ENCODE peak calls at places on chromosomes 11 and 22, in ten cellular contexts. One of them, this sample, is unnamed.

GRCh38 chr11:104602643-104603042 is 295.6 kb downstream of the CASP12 start:
- DNase-seq in cardiac muscle cell: no peak
- DNase-seq in endothelial cell: no peak
- DNase-seq in heart left ventricle: no peak
- DNase-seq in AG04449: no peak
- DNase-seq in lung: no peak
- DNase-seq in GM10248: no peak
- DNase-seq in HFFc6: no peak
- DNase-seq in neural progenitor cell: no peak
- DNase-seq in type B pancreatic cell: no peak
- DNase-seq in this sample: no peak

GRCh38 chr11:111001091-111001430 is 244.5 kb upstream of the POU2AF2 start:
- DNase-seq in HFFc6: no peak
- DNase-seq in type B pancreatic cell: no peak
- DNase-seq in GM10248: no peak
- DNase-seq in cardiac muscle cell: no peak
- DNase-seq in neural progenitor cell: no peak
- DNase-seq in lung: no peak
- DNase-seq in heart left ventricle: no peak
- DNase-seq in endothelial cell: no peak
- DNase-seq in AG04449: no peak
- DNase-seq in this sample: peak; percentile 36

GRCh38 chr11:68900835-68901381 is 2.7 kb downstream of the MRPL21 start:
- DNase-seq in GM10248: no peak
- DNase-seq in lung: no peak
- DNase-seq in heart left ventricle: no peak
- DNase-seq in cardiac muscle cell: no peak
- DNase-seq in neural progenitor cell: no peak
- DNase-seq in AG04449: no peak
- DNase-seq in HFFc6: no peak
- DNase-seq in type B pancreatic cell: no peak
- DNase-seq in endothelial cell: no peak
- DNase-seq in this sample: no peak

GRCh38 chr11:111194789-111195188 is 50.7 kb upstream of the POU2AF2 start:
- DNase-seq in AG04449: no peak
- DNase-seq in lung: no peak
- DNase-seq in HFFc6: no peak
- DNase-seq in heart left ventricle: no peak
- DNase-seq in neural progenitor cell: peak; percentile 14
- DNase-seq in endothelial cell: no peak
- DNase-seq in GM10248: no peak
- DNase-seq in type B pancreatic cell: no peak
- DNase-seq in cardiac muscle cell: no peak
- DNase-seq in this sample: no peak

GRCh38 chr22:49240472-49240871 is 587.2 kb downstream of the BRD1 start:
- DNase-seq in type B pancreatic cell: peak; percentile 36
- DNase-seq in endothelial cell: no peak
- DNase-seq in GM10248: no peak
- DNase-seq in neural progenitor cell: no peak
- DNase-seq in heart left ventricle: no peak
- DNase-seq in AG04449: no peak
- DNase-seq in lung: no peak
- DNase-seq in HFFc6: no peak
- DNase-seq in cardiac muscle cell: no peak
- DNase-seq in this sample: no peak

GRCh38 chr11:61969391-61969758 is 1.9 kb upstream of the FTH1 start:
- DNase-seq in HFFc6: no peak
- DNase-seq in AG04449: no peak
- DNase-seq in lung: no peak
- DNase-seq in neural progenitor cell: no peak
- DNase-seq in endothelial cell: no peak
- DNase-seq in type B pancreatic cell: no peak
- DNase-seq in heart left ventricle: no peak
- DNase-seq in GM10248: no peak
- DNase-seq in cardiac muscle cell: no peak
- DNase-seq in this sample: no peak

GRCh38 chr11:107916671-107917241 is 11.5 kb upstream of the RAB39A start:
- DNase-seq in AG04449: no peak
- DNase-seq in lung: no peak
- DNase-seq in neural progenitor cell: peak; percentile 75
- DNase-seq in heart left ventricle: no peak
- DNase-seq in GM10248: peak; percentile 44
- DNase-seq in cardiac muscle cell: peak; percentile 68
- DNase-seq in type B pancreatic cell: no peak
- DNase-seq in endothelial cell: peak; percentile 56
- DNase-seq in HFFc6: no peak
- DNase-seq in this sample: no peak

GRCh38 chr11:13368041-13368446 is 90.5 kb downstream of the BMAL1 start:
- DNase-seq in neural progenitor cell: no peak
- DNase-seq in GM10248: no peak
- DNase-seq in AG04449: peak; percentile 29
- DNase-seq in type B pancreatic cell: no peak
- DNase-seq in lung: no peak
- DNase-seq in heart left ventricle: no peak
- DNase-seq in endothelial cell: no peak
- DNase-seq in HFFc6: peak; percentile 57
- DNase-seq in cardiac muscle cell: no peak
- DNase-seq in this sample: peak; percentile 5

GRCh38 chr11:10752061-10752460 is 1.0 kb downstream of the CTR9 start:
- DNase-seq in HFFc6: no peak
- DNase-seq in endothelial cell: no peak
- DNase-seq in cardiac muscle cell: no peak
- DNase-seq in lung: no peak
- DNase-seq in AG04449: no peak
- DNase-seq in type B pancreatic cell: no peak
- DNase-seq in heart left ventricle: no peak
- DNase-seq in neural progenitor cell: no peak
- DNase-seq in GM10248: no peak
- DNase-seq in this sample: no peak

GRCh38 chr11:8699903-8700302 is 17.3 kb downstream of the RPL27A start:
- DNase-seq in lung: no peak
- DNase-seq in cardiac muscle cell: no peak
- DNase-seq in HFFc6: no peak
- DNase-seq in heart left ventricle: peak; percentile 46
- DNase-seq in endothelial cell: peak; percentile 44
- DNase-seq in AG04449: no peak
- DNase-seq in neural progenitor cell: peak; percentile 15
- DNase-seq in type B pancreatic cell: no peak
- DNase-seq in GM10248: no peak
- DNase-seq in this sample: no peak

GRCh38 chr11:30811226-30811625 is 225.1 kb upstream of the MPPED2 start:
- DNase-seq in heart left ventricle: no peak
- DNase-seq in type B pancreatic cell: no peak
- DNase-seq in GM10248: no peak
- DNase-seq in cardiac muscle cell: no peak
- DNase-seq in AG04449: no peak
- DNase-seq in HFFc6: no peak
- DNase-seq in endothelial cell: no peak
- DNase-seq in neural progenitor cell: no peak
- DNase-seq in lung: no peak
- DNase-seq in this sample: no peak

GRCh38 chr11:112113539-112114457 is 27.1 kb downstream of the SDHD start:
- DNase-seq in lung: no peak
- DNase-seq in AG04449: no peak
- DNase-seq in neural progenitor cell: peak; percentile 58
- DNase-seq in type B pancreatic cell: no peak
- DNase-seq in cardiac muscle cell: peak; percentile 76
- DNase-seq in endothelial cell: no peak
- DNase-seq in HFFc6: peak; percentile 82
- DNase-seq in heart left ventricle: no peak
- DNase-seq in GM10248: peak; percentile 61
- DNase-seq in this sample: no peak

GRCh38 chr11:90343670-90344069 is 120.8 kb upstream of the CHORDC1 start:
- DNase-seq in AG04449: no peak
- DNase-seq in neural progenitor cell: no peak
- DNase-seq in lung: no peak
- DNase-seq in cardiac muscle cell: no peak
- DNase-seq in heart left ventricle: no peak
- DNase-seq in HFFc6: no peak
- DNase-seq in endothelial cell: no peak
- DNase-seq in type B pancreatic cell: no peak
- DNase-seq in GM10248: no peak
- DNase-seq in this sample: no peak

GRCh38 chr11:90344546-90344945 is 121.7 kb upstream of the CHORDC1 start:
- DNase-seq in lung: no peak
- DNase-seq in type B pancreatic cell: no peak
- DNase-seq in GM10248: no peak
- DNase-seq in endothelial cell: no peak
- DNase-seq in HFFc6: no peak
- DNase-seq in neural progenitor cell: no peak
- DNase-seq in AG04449: no peak
- DNase-seq in cardiac muscle cell: no peak
- DNase-seq in heart left ventricle: no peak
- DNase-seq in this sample: no peak

GRCh38 chr11:90341986-90342385 is 119.1 kb upstream of the CHORDC1 start:
- DNase-seq in neural progenitor cell: no peak
- DNase-seq in HFFc6: no peak
- DNase-seq in AG04449: no peak
- DNase-seq in endothelial cell: no peak
- DNase-seq in GM10248: no peak
- DNase-seq in heart left ventricle: no peak
- DNase-seq in type B pancreatic cell: no peak
- DNase-seq in lung: no peak
- DNase-seq in cardiac muscle cell: no peak
- DNase-seq in this sample: no peak
- TF ChIP-seq CTCF in neural progenitor cell: peak; percentile 6
- TF ChIP-seq CTCF in HFFc6: no peak
- TF ChIP-seq CTCF in AG04449: no peak
- TF ChIP-seq CTCF in endothelial cell: no peak
- TF ChIP-seq CTCF in GM10248: no peak
- TF ChIP-seq CTCF in heart left ventricle: no peak
- TF ChIP-seq CTCF in type B pancreatic cell: peak; percentile 43
- TF ChIP-seq CTCF in lung: no peak
- TF ChIP-seq CTCF in cardiac muscle cell: no peak
- TF ChIP-seq CTCF in this sample: no peak

GRCh38 chr11:77589181-77589520 is 602 bp upstream of the AQP11 start:
- DNase-seq in GM10248: no peak
- DNase-seq in HFFc6: no peak
- DNase-seq in endothelial cell: no peak
- DNase-seq in AG04449: no peak
- DNase-seq in neural progenitor cell: no peak
- DNase-seq in lung: no peak
- DNase-seq in cardiac muscle cell: no peak
- DNase-seq in type B pancreatic cell: no peak
- DNase-seq in heart left ventricle: no peak
- DNase-seq in this sample: no peak
- TF ChIP-seq CTCF in GM10248: no peak
- TF ChIP-seq CTCF in HFFc6: no peak
- TF ChIP-seq CTCF in endothelial cell: no peak
- TF ChIP-seq CTCF in AG04449: no peak
- TF ChIP-seq CTCF in neural progenitor cell: no peak
- TF ChIP-seq CTCF in lung: no peak
- TF ChIP-seq CTCF in cardiac muscle cell: no peak
- TF ChIP-seq CTCF in type B pancreatic cell: peak; percentile 20
- TF ChIP-seq CTCF in heart left ventricle: no peak
- TF ChIP-seq CTCF in this sample: peak; percentile 2

GRCh38 chr11:119149371-119150275 is 771 bp downstream of the ABCG4 start:
- DNase-seq in HFFc6: no peak
- DNase-seq in neural progenitor cell: peak; percentile 78
- DNase-seq in GM10248: no peak
- DNase-seq in type B pancreatic cell: no peak
- DNase-seq in heart left ventricle: no peak
- DNase-seq in AG04449: no peak
- DNase-seq in cardiac muscle cell: peak; percentile 36
- DNase-seq in endothelial cell: peak; percentile 23
- DNase-seq in lung: no peak
- DNase-seq in this sample: no peak

GRCh38 chr11:119147604-119148333 is 1.1 kb upstream of the ABCG4 start:
- DNase-seq in AG04449: no peak
- DNase-seq in endothelial cell: no peak
- DNase-seq in lung: no peak
- DNase-seq in HFFc6: no peak
- DNase-seq in heart left ventricle: no peak
- DNase-seq in neural progenitor cell: peak; percentile 23
- DNase-seq in GM10248: no peak
- DNase-seq in cardiac muscle cell: no peak
- DNase-seq in type B pancreatic cell: no peak
- DNase-seq in this sample: no peak

GRCh38 chr11:119148855-119149370 is at the start of gene ABCG4:
- DNase-seq in HFFc6: no peak
- DNase-seq in type B pancreatic cell: no peak
- DNase-seq in lung: no peak
- DNase-seq in neural progenitor cell: peak; percentile 73
- DNase-seq in GM10248: no peak
- DNase-seq in AG04449: no peak
- DNase-seq in cardiac muscle cell: peak; percentile 50
- DNase-seq in endothelial cell: peak; percentile 30
- DNase-seq in heart left ventricle: no peak
- DNase-seq in this sample: no peak

GRCh38 chr11:119144825-119145476 is 3.9 kb upstream of the ABCG4 start:
- DNase-seq in lung: peak; percentile 65
- DNase-seq in heart left ventricle: peak; percentile 65
- DNase-seq in HFFc6: peak; percentile 57
- DNase-seq in AG04449: no peak
- DNase-seq in type B pancreatic cell: no peak
- DNase-seq in neural progenitor cell: peak; percentile 88
- DNase-seq in cardiac muscle cell: peak; percentile 80
- DNase-seq in endothelial cell: peak; percentile 70
- DNase-seq in GM10248: peak; percentile 82
- DNase-seq in this sample: peak; percentile 16
- TF ChIP-seq CTCF in lung: peak; percentile 39
- TF ChIP-seq CTCF in heart left ventricle: peak; percentile 57
- TF ChIP-seq CTCF in HFFc6: peak; percentile 80
- TF ChIP-seq CTCF in AG04449: peak; percentile 66
- TF ChIP-seq CTCF in type B pancreatic cell: peak; percentile 80
- TF ChIP-seq CTCF in neural progenitor cell: peak; percentile 66
- TF ChIP-seq CTCF in cardiac muscle cell: peak; percentile 67
- TF ChIP-seq CTCF in endothelial cell: peak; percentile 77
- TF ChIP-seq CTCF in GM10248: peak; percentile 61
- TF ChIP-seq CTCF in this sample: peak; percentile 83

GRCh38 chr11:76576166-76576565 is 94.4 kb downstream of the LRRC32 start:
- DNase-seq in lung: no peak
- DNase-seq in GM10248: no peak
- DNase-seq in heart left ventricle: no peak
- DNase-seq in AG04449: no peak
- DNase-seq in HFFc6: no peak
- DNase-seq in cardiac muscle cell: no peak
- DNase-seq in neural progenitor cell: no peak
- DNase-seq in type B pancreatic cell: no peak
- DNase-seq in endothelial cell: no peak
- DNase-seq in this sample: no peak

GRCh38 chr11:76577921-76578654 is 92.5 kb downstream of the LRRC32 start:
- DNase-seq in lung: no peak
- DNase-seq in heart left ventricle: no peak
- DNase-seq in type B pancreatic cell: no peak
- DNase-seq in neural progenitor cell: no peak
- DNase-seq in GM10248: no peak
- DNase-seq in cardiac muscle cell: no peak
- DNase-seq in HFFc6: no peak
- DNase-seq in AG04449: no peak
- DNase-seq in endothelial cell: no peak
- DNase-seq in this sample: no peak

GRCh38 chr11:76574406-76574805 is 96.1 kb downstream of the LRRC32 start:
- DNase-seq in HFFc6: peak; percentile 49
- DNase-seq in endothelial cell: no peak
- DNase-seq in neural progenitor cell: no peak
- DNase-seq in GM10248: no peak
- DNase-seq in heart left ventricle: no peak
- DNase-seq in cardiac muscle cell: no peak
- DNase-seq in AG04449: peak; percentile 47
- DNase-seq in lung: no peak
- DNase-seq in type B pancreatic cell: no peak
- DNase-seq in this sample: no peak

GRCh38 chr11:76577199-76577920 is 93.2 kb downstream of the LRRC32 start:
- DNase-seq in heart left ventricle: peak; percentile 93
- DNase-seq in endothelial cell: no peak
- DNase-seq in GM10248: no peak
- DNase-seq in cardiac muscle cell: peak; percentile 85
- DNase-seq in lung: no peak
- DNase-seq in HFFc6: peak; percentile 88
- DNase-seq in type B pancreatic cell: no peak
- DNase-seq in AG04449: peak; percentile 80
- DNase-seq in neural progenitor cell: no peak
- DNase-seq in this sample: no peak

GRCh38 chr11:76574879-76575278 is 95.7 kb downstream of the LRRC32 start:
- DNase-seq in type B pancreatic cell: no peak
- DNase-seq in endothelial cell: no peak
- DNase-seq in neural progenitor cell: no peak
- DNase-seq in HFFc6: no peak
- DNase-seq in GM10248: no peak
- DNase-seq in cardiac muscle cell: no peak
- DNase-seq in AG04449: no peak
- DNase-seq in lung: no peak
- DNase-seq in heart left ventricle: no peak
- DNase-seq in this sample: no peak
- TF ChIP-seq CTCF in type B pancreatic cell: no peak
- TF ChIP-seq CTCF in endothelial cell: no peak
- TF ChIP-seq CTCF in neural progenitor cell: no peak
- TF ChIP-seq CTCF in HFFc6: no peak
- TF ChIP-seq CTCF in GM10248: no peak
- TF ChIP-seq CTCF in cardiac muscle cell: no peak
- TF ChIP-seq CTCF in AG04449: no peak
- TF ChIP-seq CTCF in lung: no peak
- TF ChIP-seq CTCF in heart left ventricle: no peak
- TF ChIP-seq CTCF in this sample: no peak

This sample was measured in BJ.